ENCODE peak calls at places on chromosome 5, in six cellular contexts. Z is A673, V is choroid plexus epithelial cell, O is GM12878, L is fibroblast of mammary gland, P is A549. A is an unnamed sample.

GRCh38 chr5:181204561-181205401 is at the start of gene TRIM7:
- DNase-seq in Z (no peak), V (no peak), O (no peak), L (peak; percentile 39), P (peak; percentile 82), A (peak; percentile 61)

GRCh38 chr5:143156556-143156955 is 246.9 kb downstream of the NR3C1 start:
- DNase-seq in Z (no peak), V (no peak), O (no peak), L (no peak), P (no peak), A (no peak)

GRCh38 chr5:64693636-64694035 is 3.3 kb downstream of the SHISAL2B start:
- DNase-seq in Z (no peak), V (no peak), O (no peak), L (no peak), P (no peak), A (no peak)

GRCh38 chr5:178627259-178627598 is 379 bp upstream of the CLK4 start:
- DNase-seq in Z (no peak), V (no peak), O (no peak), L (no peak), P (no peak), A (no peak)

GRCh38 chr5:169629847-169630548 is 7.1 kb upstream of the DOCK2 start:
- DNase-seq in Z (peak; percentile 33), V (peak; percentile 83), O (no peak), L (peak; percentile 89), P (peak; percentile 83), A (no peak)

GRCh38 chr5:5014836-5015235 is 125.3 kb upstream of the ADAMTS16 start:
- DNase-seq in Z (peak; percentile 27), V (no peak), O (no peak), L (peak; percentile 68), P (no peak), A (no peak)

GRCh38 chr5:181260720-181261319 is at the start of gene TRIM52:
- DNase-seq in Z (peak; percentile 91), V (peak; percentile 88), O (peak; percentile 77), L (peak; percentile 88), P (peak; percentile 93), A (peak; percentile 93)

GRCh38 chr5:140284013-140284412 is 18.9 kb downstream of the PFDN1 start:
- DNase-seq in Z (no peak), V (no peak), O (no peak), L (no peak), P (no peak), A (no peak)

GRCh38 chr5:59621477-59621876 is 272.0 kb downstream of the PDE4D start:
- DNase-seq in Z (no peak), V (peak; percentile 28), O (no peak), L (no peak), P (no peak), A (no peak)

GRCh38 chr5:55218966-55219365 is 8.1 kb downstream of the MCIDAS start:
- DNase-seq in Z (no peak), V (no peak), O (no peak), L (no peak), P (no peak), A (no peak)

GRCh38 chr5:59231221-59231931 is 648.5 kb downstream of the RAB3C start:
- DNase-seq in Z (no peak), V (no peak), O (no peak), L (no peak), P (no peak), A (no peak)

DNA sequence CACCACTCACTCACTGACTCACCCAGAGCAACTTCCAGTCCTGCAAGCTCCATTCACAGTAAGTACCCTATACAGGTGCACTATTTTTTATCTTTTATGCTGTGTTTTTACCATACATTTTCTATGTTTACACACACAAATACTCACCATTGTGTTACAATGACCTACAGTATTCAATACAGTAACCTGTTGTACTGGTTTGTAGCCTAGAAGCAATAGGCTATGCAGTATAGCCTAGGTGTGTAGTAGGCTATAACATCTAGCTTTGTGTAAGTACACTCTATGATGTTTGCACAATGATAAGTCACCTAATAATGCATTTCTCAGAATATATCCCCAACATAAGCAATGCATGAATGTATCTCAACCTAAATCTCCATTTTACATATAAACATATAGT is 541.1 kb downstream of the NR2F1-AS1 start:
- DNase-seq in Z (no peak), V (no peak), O (no peak), L (no peak), P (no peak), A (no peak)
- H3K4me3 ChIP-seq in Z (no peak overlapping the region), V (no peak overlapping the region), O (no peak overlapping the region), L (no peak overlapping the region), P (no peak overlapping the region), A (no peak overlapping the region)

GRCh38 chr5:141957367-141957993 is 522 bp downstream of the PCDH12 start:
- DNase-seq in Z (no peak), V (no peak), O (no peak), L (no peak), P (no peak), A (no peak)
- H3K4me3 ChIP-seq in Z (no peak overlapping the region), V (no peak overlapping the region), O (no peak overlapping the region), L (no peak overlapping the region), P (no peak overlapping the region), A (no peak overlapping the region)

GRCh38 chr5:172640139-172640538 is 924 bp upstream of the NEURL1B start:
- DNase-seq in Z (no peak), V (no peak), O (no peak), L (no peak), P (no peak), A (no peak)
- H3K4me3 ChIP-seq in Z (no peak overlapping the region), V (no peak overlapping the region), O (no peak overlapping the region), L (no peak overlapping the region), P (no peak overlapping the region), A (no peak overlapping the region)

DNA sequence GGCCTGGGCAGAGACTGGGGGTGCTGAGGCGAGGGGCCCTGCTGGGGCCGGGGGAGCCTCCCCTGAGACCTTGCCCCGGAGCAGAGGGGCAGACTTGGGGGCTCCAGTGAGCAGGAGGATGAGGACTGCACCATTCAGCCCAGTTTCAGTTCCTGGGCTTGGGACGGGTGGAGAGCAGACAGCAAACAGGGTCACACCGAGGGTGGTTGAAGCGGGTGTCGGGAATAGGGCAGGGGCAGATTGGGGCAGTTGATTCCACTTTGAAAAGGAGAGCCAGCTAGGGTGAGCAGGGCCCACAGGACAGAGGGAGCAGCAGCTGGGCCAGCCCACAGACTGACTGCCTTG is 4.5 kb downstream of the GRK6 start:
- DNase-seq in Z (no peak), V (no peak), O (no peak), L (no peak), P (no peak), A (peak; percentile 49)
- H3K4me3 ChIP-seq in Z (no peak overlapping the region), V (no peak overlapping the region), O (peak overlapping the region; percentile 83), L (no peak overlapping the region), P (no peak overlapping the region), A (no peak overlapping the region)

DNA sequence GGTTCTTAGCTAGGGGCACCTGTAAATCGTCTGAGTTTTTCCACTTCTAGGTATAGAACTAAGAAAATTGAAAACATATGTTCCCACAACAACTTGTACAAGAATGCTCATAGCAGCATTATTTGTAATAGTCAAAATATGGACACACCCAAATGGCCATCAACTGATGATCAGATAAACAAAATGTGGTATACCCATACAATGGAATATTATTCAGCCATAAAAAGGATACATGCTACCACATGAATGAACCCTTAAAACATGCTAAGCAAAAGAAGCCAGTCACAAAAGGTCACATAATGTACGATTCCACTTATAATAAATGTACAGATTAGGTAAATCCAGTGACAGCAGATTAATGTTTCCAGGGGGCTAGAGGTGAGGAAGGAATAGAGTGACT is 46.0 kb upstream of the IL13 start:
- DNase-seq in Z (no peak), V (no peak), O (no peak), L (no peak), P (no peak), A (no peak)
- H3K4me3 ChIP-seq in Z (no peak overlapping the region), V (no peak overlapping the region), O (no peak overlapping the region), L (no peak overlapping the region), P (no peak overlapping the region), A (no peak overlapping the region)

GRCh38 chr5:21685016-21685415 is 1168.1 kb downstream of the CDH12 start:
- DNase-seq in Z (no peak), V (no peak), O (no peak), L (no peak), P (no peak), A (no peak)
- H3K4me3 ChIP-seq in Z (no peak overlapping the region), V (no peak overlapping the region), O (no peak overlapping the region), L (no peak overlapping the region), P (no peak overlapping the region), A (no peak overlapping the region)

DNA sequence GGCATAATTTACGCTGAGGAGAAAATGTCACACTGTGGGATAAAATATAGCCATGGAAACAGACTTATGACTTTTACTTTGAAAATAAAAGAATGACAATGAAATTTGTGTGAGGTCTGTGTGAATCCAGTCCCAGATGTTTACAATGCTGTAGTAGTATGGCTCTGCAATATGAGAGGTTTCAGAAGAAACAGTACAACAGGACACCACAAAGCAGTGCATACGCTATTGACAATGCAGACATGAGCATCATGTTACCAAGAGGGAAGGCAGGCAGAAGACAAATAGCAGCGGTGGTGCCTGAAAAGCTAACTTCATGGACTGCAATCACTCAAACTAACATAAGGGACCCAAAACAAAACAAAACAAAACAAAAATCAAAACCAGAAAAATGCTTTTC is 1.8 kb downstream of the FGF10 start:
- DNase-seq in Z (no peak), V (no peak), O (no peak), L (peak; percentile 29), P (no peak), A (no peak)
- H3K4me3 ChIP-seq in Z (no peak overlapping the region), V (no peak overlapping the region), O (no peak overlapping the region), L (no peak overlapping the region), P (no peak overlapping the region), A (no peak overlapping the region)